ENCODE peak calls at places on chromosomes 4 and X, in ten cellular contexts. L is stimulated activated CD4-positive, alpha-beta T cell treated with anti-CD3 and anti-CD28 coated beads, Interleukin-4, amount 100 ng/mL, for 4 hours; S is activated CD4-positive, alpha-beta T cell treated with anti-CD3 and anti-CD28 coated beads, Interleukin-2, amount 50 U/mL, for 1 hour; H is fibroblast of lung; N is substantia nigra; I is HS-27A; Z is transverse colon; K is stimulated activated CD8-positive, alpha-beta memory T cell treated with anti-CD3 and anti-CD28 coated beads, Interleukin-15, amount 100 ng/mL, for 1 hour; G is A673; U is amygdala. Q is an unnamed sample.

GRCh38 chr4:148790691-148791090 is 348.5 kb upstream of the NR3C2 start:
- DNase-seq in K (no peak), H (peak; percentile 49), I (peak; percentile 64), L (no peak), S (no peak), N (no peak), U (no peak), Z (no peak), G (no peak), Q (no peak)

GRCh38 chr4:7772708-7773385 is 166.8 kb downstream of the AFAP1 start:
- DNase-seq in L (no peak), N (no peak), U (no peak), K (no peak), H (peak; percentile 32), I (no peak), G (no peak), S (no peak), Z (peak; percentile 78), Q (no peak)

GRCh38 chr4:109729563-109730293 is at the start of gene PLA2G12A:
- DNase-seq in L (peak; percentile 76), I (peak; percentile 47), Z (peak; percentile 89), G (peak; percentile 71), K (peak; percentile 48), U (peak; percentile 64), S (peak; percentile 77), H (peak; percentile 55), N (peak; percentile 69), Q (peak; percentile 81)

GRCh38 chr4:8046925-8047541 is 107.4 kb upstream of the AFAP1 start:
- DNase-seq in K (no peak), Z (no peak), S (peak; percentile 11), N (no peak), I (no peak), U (no peak), G (no peak), L (no peak), H (no peak), Q (no peak)

GRCh38 chr4:38673109-38673978 is 9.3 kb downstream of the KLF3 start:
- DNase-seq in H (peak; percentile 49), I (no peak), L (no peak), G (peak; percentile 65), U (no peak), K (no peak), S (no peak), N (no peak), Z (peak; percentile 93), Q (no peak)

GRCh38 chr4:147037089-147037488 is 91.4 kb upstream of the TTC29 start:
- DNase-seq in K (no peak), S (no peak), U (no peak), N (peak; percentile 11), H (no peak), Z (no peak), L (no peak), G (no peak), I (no peak), Q (no peak)

GRCh38 chr4:41189669-41190068 is 24.7 kb downstream of the APBB2 start:
- DNase-seq in K (no peak), S (no peak), U (no peak), Z (no peak), N (no peak), L (no peak), I (no peak), G (no peak), H (no peak), Q (no peak)

GRCh38 chr4:48546336-48546735 is 56.3 kb downstream of the ZAR1 start:
- DNase-seq in N (peak; percentile 7), G (peak; percentile 73), L (no peak), K (no peak), H (peak; percentile 64), Z (no peak), I (no peak), S (peak; percentile 12), U (no peak), Q (no peak)

GRCh38 chr4:16196482-16197393 is 29.5 kb downstream of the TAPT1 start:
- DNase-seq in G (peak; percentile 92), S (no peak), L (no peak), H (peak; percentile 74), Z (no peak), K (no peak), U (no peak), I (no peak), N (no peak), Q (no peak)

GRCh38 chr4:94649381-94650128 is 108.2 kb upstream of the BMPR1B start:
- DNase-seq in G (no peak), U (no peak), K (no peak), I (no peak), S (no peak), H (peak; percentile 72), L (no peak), N (no peak), Z (no peak), Q (no peak)

GRCh38 chr4:4327652-4328121 is 37.6 kb downstream of the ZBTB49 start:
- DNase-seq in H (peak; percentile 37), U (no peak), I (no peak), S (no peak), L (no peak), Z (no peak), G (no peak), N (no peak), K (no peak), Q (no peak)

GRCh38 chr4:866761-867390 is 40.9 kb upstream of the CPLX1 start:
- DNase-seq in N (no peak), U (no peak), Z (no peak), G (peak; percentile 53), I (no peak), H (peak; percentile 3), L (no peak), K (no peak), S (no peak), Q (no peak)

GRCh38 chr4:41865981-41866798 is 69.0 kb upstream of the TMEM33 start:
- DNase-seq in K (no peak), L (no peak), N (no peak), U (no peak), H (no peak), G (no peak), Z (no peak), I (no peak), S (no peak), Q (no peak)

GRCh38 chr4:81712714-81713113 is 241.0 kb upstream of the RASGEF1B start:
- DNase-seq in U (no peak), S (no peak), I (no peak), L (no peak), G (no peak), K (no peak), Z (no peak), N (no peak), H (no peak), Q (no peak)

GRCh38 chr4:30245140-30245539 is 475.0 kb upstream of the PCDH7 start:
- DNase-seq in S (no peak), K (no peak), U (no peak), I (no peak), L (no peak), G (no peak), H (no peak), Z (no peak), N (no peak), Q (no peak)

GRCh38 chr4:166282081-166282770 is 409.2 kb downstream of the TLL1 start:
- DNase-seq in N (no peak), K (no peak), Z (no peak), H (peak; percentile 2), U (no peak), I (no peak), L (no peak), S (no peak), G (no peak), Q (no peak)

GRCh38 chrX:73821921-73822559 is 259.0 kb downstream of the CHIC1 start:
- DNase-seq in U (no peak), Z (no peak), L (no peak), H (no peak), S (no peak), G (no peak), I (no peak), N (no peak), K (no peak), Q (no peak)

GRCh38 chr4:184000457-184001395 is 95.6 kb downstream of the STOX2 start:
- DNase-seq in G (no peak), N (no peak), H (no peak), U (no peak), K (no peak), L (no peak), I (no peak), S (no peak), Z (no peak), Q (no peak)

GRCh38 chrX:134625315-134625718 is 33.0 kb downstream of the PLAC1 start:
- DNase-seq in S (no peak), G (no peak), K (no peak), H (peak; percentile 60), L (no peak), I (no peak), Z (no peak), N (no peak), U (no peak), Q (no peak)

GRCh38 chr4:93466440-93466839 is 362.1 kb upstream of the ATOH1 start:
- DNase-seq in S (no peak), Z (no peak), I (no peak), G (no peak), N (no peak), L (no peak), K (no peak), H (no peak), U (no peak), Q (no peak)

GRCh38 chr4:83850435-83850834 is 314.5 kb downstream of the GPAT3 start:
- DNase-seq in N (no peak), K (no peak), G (no peak), U (no peak), S (no peak), L (no peak), H (no peak), I (no peak), Z (no peak), Q (no peak)

GRCh38 chr4:123649644-123650356 is 253.2 kb downstream of the SPRY1 start:
- DNase-seq in L (no peak), N (no peak), G (peak; percentile 13), K (no peak), H (peak; percentile 75), S (no peak), U (no peak), I (no peak), Z (peak; percentile 38), Q (no peak)

GRCh38 chr4:184937030-184937710 is 81.1 kb upstream of the HELT start:
- DNase-seq in L (no peak), K (no peak), U (no peak), N (no peak), I (no peak), S (no peak), H (no peak), G (no peak), Z (no peak), Q (no peak)

GRCh38 chrX:148371251-148371650 is 129.2 kb upstream of the AFF2 start:
- DNase-seq in S (no peak), K (no peak), U (no peak), G (no peak), N (no peak), L (no peak), H (no peak), Z (no peak), I (no peak), Q (no peak)